ENCODE peak calls at places on chromosomes 12 and 14, in nine cellular contexts. One of them, this sample, is unnamed.

GRCh38 chr14:92487513-92488133 is 26.0 kb upstream of the RIN3 start:
- DNase-seq in lung: peak; percentile 18
- DNase-seq in lower lobe of right lung: no peak
- DNase-seq in thoracic aorta: no peak
- DNase-seq in pancreas: no peak
- DNase-seq in cardiac muscle cell: no peak
- DNase-seq in suprapubic skin: no peak
- DNase-seq in bronchial epithelial cell: no peak
- DNase-seq in GM23338: peak; percentile 22
- DNase-seq in this sample: no peak

GRCh38 chr14:97602438-97603117 is 805.4 kb downstream of the VRK1 start:
- DNase-seq in cardiac muscle cell: no peak
- DNase-seq in thoracic aorta: no peak
- DNase-seq in bronchial epithelial cell: no peak
- DNase-seq in pancreas: no peak
- DNase-seq in GM23338: no peak
- DNase-seq in lung: no peak
- DNase-seq in suprapubic skin: no peak
- DNase-seq in lower lobe of right lung: no peak
- DNase-seq in this sample: no peak

GRCh38 chr14:53327716-53328115 is 174.6 kb upstream of the DDHD1 start:
- DNase-seq in suprapubic skin: no peak
- DNase-seq in cardiac muscle cell: peak; percentile 66
- DNase-seq in pancreas: no peak
- DNase-seq in lung: no peak
- DNase-seq in lower lobe of right lung: no peak
- DNase-seq in bronchial epithelial cell: peak; percentile 90
- DNase-seq in GM23338: no peak
- DNase-seq in thoracic aorta: no peak
- DNase-seq in this sample: peak; percentile 67

GRCh38 chr12:6044082-6044481 is 80.4 kb downstream of the VWF start:
- DNase-seq in thoracic aorta: no peak
- DNase-seq in suprapubic skin: no peak
- DNase-seq in GM23338: no peak
- DNase-seq in lung: no peak
- DNase-seq in lower lobe of right lung: no peak
- DNase-seq in cardiac muscle cell: no peak
- DNase-seq in bronchial epithelial cell: peak; percentile 64
- DNase-seq in pancreas: no peak
- DNase-seq in this sample: no peak

GRCh38 chr12:49345840-49346658 is 639 bp upstream of the DNAJC22 start:
- DNase-seq in pancreas: no peak
- DNase-seq in GM23338: peak; percentile 81
- DNase-seq in cardiac muscle cell: no peak
- DNase-seq in bronchial epithelial cell: no peak
- DNase-seq in lower lobe of right lung: no peak
- DNase-seq in thoracic aorta: no peak
- DNase-seq in lung: no peak
- DNase-seq in suprapubic skin: peak; percentile 74
- DNase-seq in this sample: no peak

GRCh38 chr12:109617496-109617895 is 43.9 kb downstream of the MVK start:
- DNase-seq in pancreas: no peak
- DNase-seq in bronchial epithelial cell: no peak
- DNase-seq in suprapubic skin: no peak
- DNase-seq in GM23338: no peak
- DNase-seq in cardiac muscle cell: no peak
- DNase-seq in thoracic aorta: no peak
- DNase-seq in lung: no peak
- DNase-seq in lower lobe of right lung: no peak
- DNase-seq in this sample: no peak

GRCh38 chr12:58268080-58268479 is 326.7 kb downstream of the ATP23 start:
- DNase-seq in thoracic aorta: no peak
- DNase-seq in pancreas: no peak
- DNase-seq in bronchial epithelial cell: peak; percentile 27
- DNase-seq in cardiac muscle cell: peak; percentile 57
- DNase-seq in lower lobe of right lung: no peak
- DNase-seq in GM23338: no peak
- DNase-seq in lung: no peak
- DNase-seq in suprapubic skin: no peak
- DNase-seq in this sample: no peak

GRCh38 chr14:50082308-50082742 is 34.0 kb downstream of the VCPKMT start:
- DNase-seq in GM23338: no peak
- DNase-seq in lower lobe of right lung: no peak
- DNase-seq in suprapubic skin: no peak
- DNase-seq in pancreas: no peak
- DNase-seq in lung: no peak
- DNase-seq in thoracic aorta: no peak
- DNase-seq in cardiac muscle cell: no peak
- DNase-seq in bronchial epithelial cell: no peak
- DNase-seq in this sample: no peak

GRCh38 chr12:45355750-45356149 is 139.9 kb downstream of the ANO6 start:
- DNase-seq in pancreas: no peak
- DNase-seq in suprapubic skin: no peak
- DNase-seq in cardiac muscle cell: no peak
- DNase-seq in lung: no peak
- DNase-seq in lower lobe of right lung: no peak
- DNase-seq in bronchial epithelial cell: no peak
- DNase-seq in GM23338: no peak
- DNase-seq in thoracic aorta: no peak
- DNase-seq in this sample: no peak

GRCh38 chr14:64628940-64629403 is 75.3 kb upstream of the PLEKHG3 start:
- DNase-seq in suprapubic skin: no peak
- DNase-seq in bronchial epithelial cell: peak; percentile 90
- DNase-seq in cardiac muscle cell: peak; percentile 75
- DNase-seq in lower lobe of right lung: no peak
- DNase-seq in lung: no peak
- DNase-seq in thoracic aorta: no peak
- DNase-seq in GM23338: no peak
- DNase-seq in pancreas: no peak
- DNase-seq in this sample: peak; percentile 95

GRCh38 chr12:118344829-118345228 is 27.9 kb downstream of the TAOK3 start:
- DNase-seq in lower lobe of right lung: no peak
- DNase-seq in suprapubic skin: no peak
- DNase-seq in bronchial epithelial cell: no peak
- DNase-seq in thoracic aorta: no peak
- DNase-seq in lung: no peak
- DNase-seq in pancreas: no peak
- DNase-seq in cardiac muscle cell: no peak
- DNase-seq in GM23338: no peak
- DNase-seq in this sample: no peak

GRCh38 chr14:54893151-54893760 is 9.4 kb downstream of the GCH1 start:
- DNase-seq in suprapubic skin: no peak
- DNase-seq in thoracic aorta: no peak
- DNase-seq in cardiac muscle cell: peak; percentile 74
- DNase-seq in bronchial epithelial cell: peak; percentile 85
- DNase-seq in pancreas: no peak
- DNase-seq in lung: no peak
- DNase-seq in lower lobe of right lung: no peak
- DNase-seq in GM23338: peak; percentile 70
- DNase-seq in this sample: peak; percentile 71

GRCh38 chr12:92602930-92603623 is 99.7 kb upstream of the PLEKHG7 start:
- DNase-seq in cardiac muscle cell: no peak
- DNase-seq in lower lobe of right lung: no peak
- DNase-seq in bronchial epithelial cell: peak; percentile 61
- DNase-seq in pancreas: no peak
- DNase-seq in suprapubic skin: no peak
- DNase-seq in thoracic aorta: no peak
- DNase-seq in lung: no peak
- DNase-seq in GM23338: no peak
- DNase-seq in this sample: no peak

GRCh38 chr12:94867066-94867855 is 136.2 kb downstream of the NDUFA12 start:
- DNase-seq in thoracic aorta: no peak
- DNase-seq in suprapubic skin: no peak
- DNase-seq in lower lobe of right lung: no peak
- DNase-seq in cardiac muscle cell: no peak
- DNase-seq in GM23338: no peak
- DNase-seq in pancreas: no peak
- DNase-seq in lung: no peak
- DNase-seq in bronchial epithelial cell: no peak
- DNase-seq in this sample: no peak

GRCh38 chr14:100674897-100675618 is 51.6 kb upstream of the DLK1 start:
- DNase-seq in GM23338: no peak
- DNase-seq in bronchial epithelial cell: no peak
- DNase-seq in thoracic aorta: no peak
- DNase-seq in suprapubic skin: no peak
- DNase-seq in cardiac muscle cell: no peak
- DNase-seq in lower lobe of right lung: no peak
- DNase-seq in lung: no peak
- DNase-seq in pancreas: peak; percentile 23
- DNase-seq in this sample: no peak

GRCh38 chr14:52003324-52003723 is 14.0 kb downstream of the RTRAF start:
- DNase-seq in thoracic aorta: no peak
- DNase-seq in lower lobe of right lung: no peak
- DNase-seq in GM23338: no peak
- DNase-seq in suprapubic skin: no peak
- DNase-seq in bronchial epithelial cell: no peak
- DNase-seq in cardiac muscle cell: peak; percentile 88
- DNase-seq in lung: no peak
- DNase-seq in pancreas: no peak
- DNase-seq in this sample: peak; percentile 77

GRCh38 chr12:90261283-90261682 is 552.6 kb upstream of the ATP2B1 start:
- DNase-seq in suprapubic skin: no peak
- DNase-seq in bronchial epithelial cell: no peak
- DNase-seq in lower lobe of right lung: no peak
- DNase-seq in pancreas: no peak
- DNase-seq in cardiac muscle cell: no peak
- DNase-seq in GM23338: no peak
- DNase-seq in lung: no peak
- DNase-seq in thoracic aorta: no peak
- DNase-seq in this sample: no peak

GRCh38 chr14:35158951-35159653 is 36.8 kb downstream of the PRORP start:
- DNase-seq in bronchial epithelial cell: no peak
- DNase-seq in lower lobe of right lung: no peak
- DNase-seq in thoracic aorta: no peak
- DNase-seq in pancreas: no peak
- DNase-seq in suprapubic skin: no peak
- DNase-seq in lung: no peak
- DNase-seq in cardiac muscle cell: peak; percentile 28
- DNase-seq in GM23338: no peak
- DNase-seq in this sample: no peak

GRCh38 chr14:63045612-63046320 is 508 bp upstream of the KCNH5 start:
- DNase-seq in suprapubic skin: no peak
- DNase-seq in cardiac muscle cell: peak; percentile 36
- DNase-seq in bronchial epithelial cell: no peak
- DNase-seq in lung: no peak
- DNase-seq in pancreas: peak; percentile 72
- DNase-seq in lower lobe of right lung: peak; percentile 41
- DNase-seq in thoracic aorta: no peak
- DNase-seq in GM23338: peak; percentile 94
- DNase-seq in this sample: peak; percentile 39
- TF ChIP-seq CTCF in suprapubic skin: no peak
- TF ChIP-seq CTCF in cardiac muscle cell: no peak
- TF ChIP-seq CTCF in bronchial epithelial cell: peak; percentile 3
- TF ChIP-seq CTCF in lung: no peak
- TF ChIP-seq CTCF in pancreas: no peak
- TF ChIP-seq CTCF in lower lobe of right lung: no peak
- TF ChIP-seq CTCF in thoracic aorta: no peak
- TF ChIP-seq CTCF in GM23338: no peak
- TF ChIP-seq CTCF in this sample: no peak

GRCh38 chr14:21231020-21231652 is 38.1 kb downstream of the HNRNPC start:
- DNase-seq in pancreas: no peak
- DNase-seq in lung: no peak
- DNase-seq in cardiac muscle cell: no peak
- DNase-seq in bronchial epithelial cell: no peak
- DNase-seq in GM23338: no peak
- DNase-seq in lower lobe of right lung: no peak
- DNase-seq in thoracic aorta: no peak
- DNase-seq in suprapubic skin: no peak
- DNase-seq in this sample: no peak
- H3K4me3 ChIP-seq in pancreas: no peak overlapping the region
- H3K4me3 ChIP-seq in lung: no peak overlapping the region
- H3K4me3 ChIP-seq in cardiac muscle cell: no peak overlapping the region
- H3K4me3 ChIP-seq in bronchial epithelial cell: no peak overlapping the region
- H3K4me3 ChIP-seq in GM23338: no peak overlapping the region
- H3K4me3 ChIP-seq in lower lobe of right lung: no peak overlapping the region
- H3K4me3 ChIP-seq in thoracic aorta: no peak overlapping the region
- H3K4me3 ChIP-seq in suprapubic skin: no peak overlapping the region
- H3K4me3 ChIP-seq in this sample: no peak overlapping the region

GRCh38 chr12:131155131-131155530 is 201.4 kb downstream of the ADGRD1 start:
- DNase-seq in suprapubic skin: no peak
- DNase-seq in cardiac muscle cell: no peak
- DNase-seq in lung: no peak
- DNase-seq in bronchial epithelial cell: no peak
- DNase-seq in pancreas: no peak
- DNase-seq in GM23338: no peak
- DNase-seq in lower lobe of right lung: no peak
- DNase-seq in thoracic aorta: no peak
- DNase-seq in this sample: no peak

GRCh38 chr12:131153956-131154355 is 200.2 kb downstream of the ADGRD1 start:
- DNase-seq in cardiac muscle cell: no peak
- DNase-seq in GM23338: no peak
- DNase-seq in suprapubic skin: no peak
- DNase-seq in bronchial epithelial cell: no peak
- DNase-seq in lung: no peak
- DNase-seq in lower lobe of right lung: no peak
- DNase-seq in thoracic aorta: no peak
- DNase-seq in pancreas: no peak
- DNase-seq in this sample: no peak

GRCh38 chr12:131151558-131152345 is 198.0 kb downstream of the ADGRD1 start:
- DNase-seq in pancreas: no peak
- DNase-seq in lower lobe of right lung: no peak
- DNase-seq in suprapubic skin: no peak
- DNase-seq in cardiac muscle cell: no peak
- DNase-seq in lung: no peak
- DNase-seq in thoracic aorta: no peak
- DNase-seq in GM23338: no peak
- DNase-seq in bronchial epithelial cell: no peak
- DNase-seq in this sample: no peak

GRCh38 chr12:131152587-131152986 is 198.9 kb downstream of the ADGRD1 start:
- DNase-seq in lower lobe of right lung: no peak
- DNase-seq in thoracic aorta: no peak
- DNase-seq in GM23338: no peak
- DNase-seq in suprapubic skin: no peak
- DNase-seq in bronchial epithelial cell: no peak
- DNase-seq in pancreas: no peak
- DNase-seq in lung: no peak
- DNase-seq in cardiac muscle cell: no peak
- DNase-seq in this sample: no peak

DNA sequence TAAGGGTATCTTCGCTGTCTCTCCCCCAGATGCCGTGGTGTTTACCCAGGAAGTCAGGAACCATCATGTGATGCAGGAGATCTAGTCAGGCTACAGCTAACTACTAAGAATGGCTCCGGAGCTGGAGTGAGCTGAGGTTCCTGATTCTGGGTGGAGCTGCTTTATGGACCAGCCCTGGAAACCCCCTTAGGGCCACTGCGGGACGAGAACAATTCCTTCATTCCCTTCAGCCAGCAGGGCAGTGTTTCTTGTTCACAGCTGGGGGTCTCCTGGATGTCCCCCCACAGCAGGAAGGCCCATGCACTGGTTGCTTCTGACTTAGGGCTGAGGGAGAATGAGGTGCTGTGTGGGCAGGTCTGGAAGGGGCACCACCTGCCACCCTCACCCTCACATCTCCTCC is 199.3 kb downstream of the ADGRD1 start:
- DNase-seq in GM23338: no peak
- DNase-seq in lung: no peak
- DNase-seq in cardiac muscle cell: no peak
- DNase-seq in bronchial epithelial cell: no peak
- DNase-seq in pancreas: no peak
- DNase-seq in lower lobe of right lung: no peak
- DNase-seq in suprapubic skin: no peak
- DNase-seq in thoracic aorta: no peak
- DNase-seq in this sample: no peak
- TF ChIP-seq CTCF in GM23338: no peak
- TF ChIP-seq CTCF in lung: no peak
- TF ChIP-seq CTCF in cardiac muscle cell: no peak
- TF ChIP-seq CTCF in bronchial epithelial cell: no peak
- TF ChIP-seq CTCF in pancreas: no peak
- TF ChIP-seq CTCF in lower lobe of right lung: no peak
- TF ChIP-seq CTCF in suprapubic skin: no peak
- TF ChIP-seq CTCF in thoracic aorta: no peak
- TF ChIP-seq CTCF in this sample: no peak

GRCh38 chr14:76376409-76376877 is 506 bp downstream of the ESRRB start:
- DNase-seq in bronchial epithelial cell: no peak
- DNase-seq in lung: no peak
- DNase-seq in GM23338: no peak
- DNase-seq in lower lobe of right lung: no peak
- DNase-seq in suprapubic skin: no peak
- DNase-seq in thoracic aorta: no peak
- DNase-seq in pancreas: no peak
- DNase-seq in cardiac muscle cell: no peak
- DNase-seq in this sample: no peak
- H3K4me3 ChIP-seq in bronchial epithelial cell: no peak overlapping the region
- H3K4me3 ChIP-seq in lung: no peak overlapping the region
- H3K4me3 ChIP-seq in GM23338: peak overlapping the region; percentile 86
- H3K4me3 ChIP-seq in lower lobe of right lung: peak overlapping the region; percentile 44
- H3K4me3 ChIP-seq in suprapubic skin: peak overlapping the region; percentile 36
- H3K4me3 ChIP-seq in thoracic aorta: peak overlapping the region; percentile 62
- H3K4me3 ChIP-seq in pancreas: peak overlapping the region; percentile 48
- H3K4me3 ChIP-seq in cardiac muscle cell: peak overlapping the region; percentile 41
- H3K4me3 ChIP-seq in this sample: no peak overlapping the region

This sample was measured in astrocyte of the spinal cord.